ENCODE peak calls at places on chromosomes 3 and 15, in six cellular contexts. One of them, this sample, is unnamed.

GRCh38 chr3:52848617-52849016 is 13.8 kb upstream of the MUSTN1 start:
- DNase-seq in HepG2: no peak
- DNase-seq in K562: no peak
- DNase-seq in H1: no peak
- DNase-seq in A549: peak; percentile 9
- DNase-seq in GM12878: no peak
- DNase-seq in this sample: no peak

GRCh38 chr15:82921242-82921641 is 31.3 kb downstream of the HOMER2 start:
- DNase-seq in HepG2: no peak
- DNase-seq in K562: no peak
- DNase-seq in H1: no peak
- DNase-seq in A549: no peak
- DNase-seq in GM12878: no peak
- DNase-seq in this sample: no peak

GRCh38 chr15:25863067-25863967 is at the start of gene ATP10A:
- DNase-seq in HepG2: no peak
- DNase-seq in K562: no peak
- DNase-seq in H1: peak; percentile 73
- DNase-seq in A549: peak; percentile 29
- DNase-seq in GM12878: no peak
- DNase-seq in this sample: peak; percentile 56

GRCh38 chr3:37864904-37865303 is 3.2 kb downstream of the CTDSPL start:
- DNase-seq in HepG2: peak; percentile 30
- DNase-seq in K562: no peak
- DNase-seq in H1: no peak
- DNase-seq in A549: peak; percentile 15
- DNase-seq in GM12878: no peak
- DNase-seq in this sample: no peak

GRCh38 chr3:149085828-149086231 is 503 bp downstream of the HLTF start:
- DNase-seq in HepG2: peak; percentile 4
- DNase-seq in K562: peak; percentile 43
- DNase-seq in H1: no peak
- DNase-seq in A549: peak; percentile 57
- DNase-seq in GM12878: no peak
- DNase-seq in this sample: no peak

GRCh38 chr3:162125790-162126189 is 629.2 kb downstream of the OTOL1 start:
- DNase-seq in HepG2: no peak
- DNase-seq in K562: no peak
- DNase-seq in H1: no peak
- DNase-seq in A549: no peak
- DNase-seq in GM12878: no peak
- DNase-seq in this sample: no peak

GRCh38 chr15:71203573-71204444 is 88.5 kb downstream of the THSD4 start:
- DNase-seq in HepG2: no peak
- DNase-seq in K562: no peak
- DNase-seq in H1: peak; percentile 77
- DNase-seq in A549: no peak
- DNase-seq in GM12878: no peak
- DNase-seq in this sample: no peak

GRCh38 chr3:14300721-14301377 is 101.6 kb upstream of the SLC6A6 start:
- DNase-seq in HepG2: no peak
- DNase-seq in K562: no peak
- DNase-seq in H1: no peak
- DNase-seq in A549: no peak
- DNase-seq in GM12878: no peak
- DNase-seq in this sample: no peak

GRCh38 chr15:78264304-78265136 is at the start of gene DNAJA4:
- DNase-seq in HepG2: no peak
- DNase-seq in K562: no peak
- DNase-seq in H1: peak; percentile 68
- DNase-seq in A549: no peak
- DNase-seq in GM12878: no peak
- DNase-seq in this sample: peak; percentile 39

GRCh38 chr15:96273317-96274086 is 57.0 kb upstream of the NR2F2 start:
- DNase-seq in HepG2: no peak
- DNase-seq in K562: peak; percentile 93
- DNase-seq in H1: no peak
- DNase-seq in A549: peak; percentile 69
- DNase-seq in GM12878: peak; percentile 25
- DNase-seq in this sample: no peak

GRCh38 chr15:81419304-81419943 is 45.4 kb upstream of the TMC3 start:
- DNase-seq in HepG2: no peak
- DNase-seq in K562: no peak
- DNase-seq in H1: no peak
- DNase-seq in A549: no peak
- DNase-seq in GM12878: no peak
- DNase-seq in this sample: no peak

GRCh38 chr3:187783098-187783497 is 37.8 kb upstream of the BCL6 start:
- DNase-seq in HepG2: no peak
- DNase-seq in K562: no peak
- DNase-seq in H1: no peak
- DNase-seq in A549: no peak
- DNase-seq in GM12878: no peak
- DNase-seq in this sample: no peak

GRCh38 chr15:86588413-86588812 is 508.7 kb downstream of the AGBL1 start:
- DNase-seq in HepG2: no peak
- DNase-seq in K562: no peak
- DNase-seq in H1: no peak
- DNase-seq in A549: no peak
- DNase-seq in GM12878: no peak
- DNase-seq in this sample: no peak

GRCh38 chr3:140953028-140953960 is 11.7 kb downstream of the SLC25A36 start:
- DNase-seq in HepG2: no peak
- DNase-seq in K562: peak; percentile 30
- DNase-seq in H1: no peak
- DNase-seq in A549: peak; percentile 29
- DNase-seq in GM12878: no peak
- DNase-seq in this sample: no peak

GRCh38 chr3:96814581-96815567 is at the start of gene EPHA6:
- DNase-seq in HepG2: no peak
- DNase-seq in K562: no peak
- DNase-seq in H1: peak; percentile 65
- DNase-seq in A549: no peak
- DNase-seq in GM12878: no peak
- DNase-seq in this sample: peak; percentile 19

GRCh38 chr3:193231201-193231600 is 9.8 kb upstream of the PLAAT1 start:
- DNase-seq in HepG2: no peak
- DNase-seq in K562: no peak
- DNase-seq in H1: no peak
- DNase-seq in A549: no peak
- DNase-seq in GM12878: no peak
- DNase-seq in this sample: no peak

GRCh38 chr15:85795669-85796305 is 1.1 kb upstream of the KLHL25 start:
- DNase-seq in HepG2: no peak
- DNase-seq in K562: no peak
- DNase-seq in H1: no peak
- DNase-seq in A549: no peak
- DNase-seq in GM12878: no peak
- DNase-seq in this sample: no peak

GRCh38 chr3:27201435-27201966 is 167.7 kb downstream of the NEK10 start:
- DNase-seq in HepG2: no peak
- DNase-seq in K562: no peak
- DNase-seq in H1: no peak
- DNase-seq in A549: no peak
- DNase-seq in GM12878: no peak
- DNase-seq in this sample: no peak

GRCh38 chr3:15983232-15983631 is 185.5 kb upstream of the ANKRD28 start:
- DNase-seq in HepG2: no peak
- DNase-seq in K562: no peak
- DNase-seq in H1: no peak
- DNase-seq in A549: no peak
- DNase-seq in GM12878: no peak
- DNase-seq in this sample: peak; percentile 24

GRCh38 chr15:78206326-78207109 is 27.8 kb downstream of the ACSBG1 start:
- DNase-seq in HepG2: no peak
- DNase-seq in K562: no peak
- DNase-seq in H1: peak; percentile 42
- DNase-seq in A549: no peak
- DNase-seq in GM12878: no peak
- DNase-seq in this sample: no peak

GRCh38 chr3:106765342-106765741 is 611.9 kb upstream of the CCDC54 start:
- DNase-seq in HepG2: no peak
- DNase-seq in K562: no peak
- DNase-seq in H1: no peak
- DNase-seq in A549: peak; percentile 14
- DNase-seq in GM12878: no peak
- DNase-seq in this sample: no peak

GRCh38 chr3:147157629-147158028 is 248.7 kb downstream of the ZIC4 start:
- DNase-seq in HepG2: no peak
- DNase-seq in K562: no peak
- DNase-seq in H1: no peak
- DNase-seq in A549: no peak
- DNase-seq in GM12878: no peak
- DNase-seq in this sample: no peak

DNA sequence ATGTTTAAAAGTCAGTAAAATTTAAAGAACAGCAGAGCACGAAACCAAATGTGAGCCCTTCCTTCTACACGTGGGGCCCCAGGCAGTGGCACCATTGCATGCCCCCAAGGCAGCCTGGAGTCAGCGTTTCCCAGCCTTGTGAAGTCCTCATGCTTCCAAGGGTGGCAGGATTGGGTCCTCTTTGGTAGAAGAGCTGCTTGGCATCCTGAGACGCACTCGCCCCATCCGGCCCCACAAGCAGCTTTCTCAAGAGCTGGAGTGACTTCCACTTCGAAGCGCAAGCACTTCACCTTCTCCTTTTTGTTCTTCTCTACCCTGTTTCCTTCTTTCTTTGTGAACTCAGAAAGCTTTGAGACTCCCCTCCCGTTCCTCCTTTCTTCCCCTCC is 34.7 kb downstream of the ZNF710 start:
- DNase-seq in HepG2: no peak
- DNase-seq in K562: no peak
- DNase-seq in H1: no peak
- DNase-seq in A549: no peak
- DNase-seq in GM12878: no peak
- DNase-seq in this sample: no peak
- TF ChIP-seq CHD2 in HepG2: no peak
- TF ChIP-seq CHD2 in K562: no peak
- TF ChIP-seq CHD2 in H1: no peak
- TF ChIP-seq CHD2 in A549: no peak
- TF ChIP-seq CHD2 in GM12878: no peak
- TF ChIP-seq CHD2 in this sample: no peak

DNA sequence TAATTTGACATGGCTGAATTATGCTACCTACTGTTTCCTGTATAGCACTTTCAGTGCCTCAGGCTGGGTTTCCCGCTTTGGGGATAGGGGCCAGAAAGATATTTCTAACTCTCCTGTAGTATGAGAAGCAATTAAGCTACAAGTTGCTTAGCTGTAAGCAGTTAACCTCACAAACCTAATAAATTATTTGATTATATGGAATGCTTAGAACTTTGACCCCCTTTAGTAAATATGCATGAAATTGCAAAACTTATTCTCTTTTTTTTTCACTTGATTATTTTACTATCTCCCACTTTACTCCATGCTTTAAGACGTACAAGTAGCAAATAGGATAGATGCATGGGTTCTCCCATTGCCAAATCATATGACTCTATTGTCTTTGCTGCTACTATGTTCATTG is 27.5 kb upstream of the CHMP2B start:
- DNase-seq in HepG2: no peak
- DNase-seq in K562: no peak
- DNase-seq in H1: no peak
- DNase-seq in A549: no peak
- DNase-seq in GM12878: no peak
- DNase-seq in this sample: no peak
- H3K4me3 ChIP-seq in HepG2: no peak overlapping the region
- H3K4me3 ChIP-seq in K562: no peak overlapping the region
- H3K4me3 ChIP-seq in H1: no peak overlapping the region
- H3K4me3 ChIP-seq in A549: no peak overlapping the region
- H3K4me3 ChIP-seq in GM12878: no peak overlapping the region
- H3K4me3 ChIP-seq in this sample: no peak overlapping the region

DNA sequence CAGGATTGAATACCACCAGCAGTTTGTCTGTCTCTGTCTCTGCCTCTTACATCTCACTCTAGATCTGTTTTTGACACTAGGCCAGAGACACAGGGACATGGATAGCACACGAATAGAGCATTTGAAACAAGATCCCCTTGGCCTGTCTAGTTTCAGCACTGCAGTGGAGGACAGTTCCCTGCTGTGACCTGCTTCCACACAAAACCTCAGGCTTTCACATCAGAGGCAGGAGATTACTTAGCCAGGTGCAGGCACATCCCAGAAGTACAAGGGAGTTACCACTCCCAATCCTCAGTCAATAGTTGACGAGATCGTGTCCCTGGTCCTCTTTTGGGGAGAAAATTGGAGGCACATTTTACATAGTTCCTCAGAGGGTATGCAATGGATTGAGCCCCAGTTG is 34.0 kb upstream of the CCK start:
- DNase-seq in HepG2: peak; percentile 10
- DNase-seq in K562: no peak
- DNase-seq in H1: peak; percentile 55
- DNase-seq in A549: peak; percentile 5
- DNase-seq in GM12878: no peak
- DNase-seq in this sample: no peak
- TF ChIP-seq CHD2 in HepG2: no peak
- TF ChIP-seq CHD2 in K562: no peak
- TF ChIP-seq CHD2 in H1: no peak
- TF ChIP-seq CHD2 in A549: no peak
- TF ChIP-seq CHD2 in GM12878: no peak
- TF ChIP-seq CHD2 in this sample: no peak

GRCh38 chr3:190306513-190307163 is 15.6 kb downstream of the CLDN1 start:
- DNase-seq in HepG2: peak; percentile 55
- DNase-seq in K562: no peak
- DNase-seq in H1: no peak
- DNase-seq in A549: peak; percentile 52
- DNase-seq in GM12878: no peak
- DNase-seq in this sample: no peak
- H3K4me3 ChIP-seq in HepG2: no peak overlapping the region
- H3K4me3 ChIP-seq in K562: no peak overlapping the region
- H3K4me3 ChIP-seq in H1: no peak overlapping the region
- H3K4me3 ChIP-seq in A549: peak overlapping the region; percentile 13
- H3K4me3 ChIP-seq in GM12878: no peak overlapping the region
- H3K4me3 ChIP-seq in this sample: no peak overlapping the region

GRCh38 chr3:12334786-12335185 is 45.9 kb downstream of the PPARG start:
- DNase-seq in HepG2: no peak
- DNase-seq in K562: no peak
- DNase-seq in H1: no peak
- DNase-seq in A549: no peak
- DNase-seq in GM12878: no peak
- DNase-seq in this sample: no peak

GRCh38 chr3:12328132-12328915 is 39.5 kb downstream of the PPARG start:
- DNase-seq in HepG2: no peak
- DNase-seq in K562: no peak
- DNase-seq in H1: no peak
- DNase-seq in A549: no peak
- DNase-seq in GM12878: no peak
- DNase-seq in this sample: no peak

GRCh38 chr3:12325594-12326295 is 36.9 kb downstream of the PPARG start:
- DNase-seq in HepG2: no peak
- DNase-seq in K562: no peak
- DNase-seq in H1: no peak
- DNase-seq in A549: no peak
- DNase-seq in GM12878: no peak
- DNase-seq in this sample: no peak

GRCh38 chr3:12323237-12323636 is 34.4 kb downstream of the PPARG start:
- DNase-seq in HepG2: no peak
- DNase-seq in K562: no peak
- DNase-seq in H1: no peak
- DNase-seq in A549: no peak
- DNase-seq in GM12878: no peak
- DNase-seq in this sample: no peak

GRCh38 chr3:12329063-12329462 is 40.2 kb downstream of the PPARG start:
- DNase-seq in HepG2: no peak
- DNase-seq in K562: peak; percentile 11
- DNase-seq in H1: no peak
- DNase-seq in A549: no peak
- DNase-seq in GM12878: no peak
- DNase-seq in this sample: no peak
- TF ChIP-seq CHD2 in HepG2: no peak
- TF ChIP-seq CHD2 in K562: no peak
- TF ChIP-seq CHD2 in H1: no peak
- TF ChIP-seq CHD2 in A549: no peak
- TF ChIP-seq CHD2 in GM12878: no peak
- TF ChIP-seq CHD2 in this sample: no peak